ENCODE peak calls at places on chromosome 16, in four cellular contexts. B is WTC11, Y is HEK293T, R is K562. K is an unnamed sample.

GRCh38 chr16:85655216-85656129 is 33.3 kb downstream of the GINS2 start:
- DNase-seq in B (no peak), Y (no peak), R (no peak), K (no peak)

GRCh38 chr16:57537596-57538234 is 1.3 kb upstream of the CCDC102A start:
- DNase-seq in B (no peak), Y (peak), R (no peak), K (no peak)

GRCh38 chr16:14497245-14498082 is 132.6 kb downstream of the PARN start:
- DNase-seq in B (no peak), Y (no peak), R (no peak), K (peak)

GRCh38 chr16:2329532-2329931 is 11.0 kb downstream of the ABCA3 start:
- DNase-seq in B (peak), Y (no peak), R (no peak), K (no peak)

GRCh38 chr16:85005278-85006069 is 5.9 kb downstream of the ZDHHC7 start:
- DNase-seq in B (no peak), Y (no peak), R (no peak), K (no peak)

GRCh38 chr16:3459401-3460090 is 16.1 kb downstream of the NAA60 start:
- DNase-seq in B (no peak), Y (no peak), R (peak), K (no peak)

GRCh38 chr16:69847643-69848042 is 85.5 kb downstream of the WWP2 start:
- DNase-seq in B (no peak), Y (no peak), R (no peak), K (no peak)

GRCh38 chr16:566475-567361 is at the start of gene NHLRC4:
- DNase-seq in B (peak), Y (peak), R (peak), K (peak)

GRCh38 chr16:1752853-1753252 is 18.5 kb downstream of the NME3 start:
- DNase-seq in B (no peak), Y (no peak), R (no peak), K (no peak)

GRCh38 chr16:22973451-22973991 is 159.6 kb downstream of the HS3ST2 start:
- DNase-seq in B (no peak), Y (no peak), R (no peak), K (no peak)

GRCh38 chr16:72783716-72784320 is 264.1 kb downstream of the ZFHX3 start:
- DNase-seq in B (no peak), Y (no peak), R (no peak), K (peak)

GRCh38 chr16:2028620-2029220 is 2.0 kb downstream of the NHERF2 start:
- DNase-seq in B (no peak), Y (no peak), R (no peak), K (no peak)

GRCh38 chr16:70695351-70696070 is 9.7 kb upstream of the MTSS2 start:
- DNase-seq in B (no peak), Y (no peak), R (peak), K (peak)

GRCh38 chr16:15557258-15557657 is 85.7 kb downstream of the MARF1 start:
- DNase-seq in B (no peak), Y (no peak), R (no peak), K (no peak)

GRCh38 chr16:66270333-66270927 is 96.1 kb upstream of the CDH5 start:
- DNase-seq in B (peak), Y (peak), R (peak), K (peak)

GRCh38 chr16:50970221-50970620 is 180.8 kb downstream of the SALL1 start:
- DNase-seq in B (no peak), Y (no peak), R (no peak), K (no peak)

GRCh38 chr16:79363035-79363434 is 237.5 kb downstream of the MAF start:
- DNase-seq in B (no peak), Y (no peak), R (no peak), K (no peak)

GRCh38 chr16:55367796-55368195 is 43.8 kb downstream of the IRX6 start:
- DNase-seq in B (no peak), Y (no peak), R (no peak), K (no peak)

GRCh38 chr16:13863075-13863765 is 56.7 kb upstream of the ERCC4 start:
- DNase-seq in B (no peak), Y (no peak), R (no peak), K (peak)

GRCh38 chr16:35639233-35640205 is 2180.1 kb downstream of the TP53TG3F start:
- DNase-seq in B (no peak), Y (no peak), R (no peak), K (no peak)

GRCh38 chr16:22424161-22424937 is 49.9 kb upstream of the CDR2 start:
- DNase-seq in B (no peak), Y (no peak), R (no peak), K (no peak)

GRCh38 chr16:15507299-15507958 is 73.0 kb downstream of the BMERB1 start:
- DNase-seq in B (no peak), Y (no peak), R (no peak), K (no peak)

GRCh38 chr16:54176376-54176901 is 110.1 kb downstream of the IRX3 start:
- DNase-seq in B (peak), Y (no peak), R (no peak), K (peak)

GRCh38 chr16:75319513-75320401 is 68.3 kb upstream of the BCAR1 start:
- DNase-seq in B (no peak), Y (no peak), R (no peak), K (no peak)

GRCh38 chr16:57256601-57257395 is 11.7 kb downstream of the ARL2BP start:
- DNase-seq in B (no peak), Y (no peak), R (peak), K (no peak)

GRCh38 chr16:49664221-49665215 is 191.4 kb downstream of the ZNF423 start:
- DNase-seq in B (no peak), Y (no peak), R (no peak), K (no peak)

DNA sequence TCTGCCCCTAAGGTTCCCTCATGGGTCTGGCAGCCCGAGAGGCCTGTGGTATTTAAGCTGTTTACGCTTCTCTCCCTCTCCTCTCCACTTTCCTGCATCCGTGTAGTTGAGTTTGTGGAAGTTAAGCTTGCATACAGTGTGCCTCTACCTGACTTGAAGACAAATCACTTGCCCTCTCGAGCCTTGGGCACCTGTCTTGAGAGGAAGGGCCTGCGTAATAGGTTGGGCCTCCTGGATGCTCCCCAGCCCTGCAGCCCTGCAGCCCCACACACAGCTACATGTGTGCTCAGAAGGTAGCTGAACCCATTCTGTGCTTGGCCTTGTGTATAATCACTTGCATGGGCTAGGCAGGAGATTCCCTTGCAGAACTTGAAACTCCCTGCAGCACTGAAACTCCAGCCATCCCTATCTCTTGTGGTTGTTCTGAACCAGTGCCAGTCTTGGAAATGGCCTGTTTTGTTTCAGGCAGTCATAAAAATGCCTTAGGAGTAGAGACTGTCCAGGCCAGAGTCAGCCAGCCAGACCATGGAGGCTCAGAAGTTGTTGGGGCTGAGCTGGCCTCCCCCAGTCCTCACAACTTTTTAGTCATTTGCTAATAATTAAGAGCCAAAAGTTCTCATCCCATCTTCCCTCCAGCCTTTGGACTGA is 134.6 kb downstream of the CLEC16A start:
- DNase-seq in B (no peak), Y (no peak), R (no peak), K (no peak)
- TF ChIP-seq ELF4 in B (no peak), Y (no peak), R (no peak), K (no peak)

DNA sequence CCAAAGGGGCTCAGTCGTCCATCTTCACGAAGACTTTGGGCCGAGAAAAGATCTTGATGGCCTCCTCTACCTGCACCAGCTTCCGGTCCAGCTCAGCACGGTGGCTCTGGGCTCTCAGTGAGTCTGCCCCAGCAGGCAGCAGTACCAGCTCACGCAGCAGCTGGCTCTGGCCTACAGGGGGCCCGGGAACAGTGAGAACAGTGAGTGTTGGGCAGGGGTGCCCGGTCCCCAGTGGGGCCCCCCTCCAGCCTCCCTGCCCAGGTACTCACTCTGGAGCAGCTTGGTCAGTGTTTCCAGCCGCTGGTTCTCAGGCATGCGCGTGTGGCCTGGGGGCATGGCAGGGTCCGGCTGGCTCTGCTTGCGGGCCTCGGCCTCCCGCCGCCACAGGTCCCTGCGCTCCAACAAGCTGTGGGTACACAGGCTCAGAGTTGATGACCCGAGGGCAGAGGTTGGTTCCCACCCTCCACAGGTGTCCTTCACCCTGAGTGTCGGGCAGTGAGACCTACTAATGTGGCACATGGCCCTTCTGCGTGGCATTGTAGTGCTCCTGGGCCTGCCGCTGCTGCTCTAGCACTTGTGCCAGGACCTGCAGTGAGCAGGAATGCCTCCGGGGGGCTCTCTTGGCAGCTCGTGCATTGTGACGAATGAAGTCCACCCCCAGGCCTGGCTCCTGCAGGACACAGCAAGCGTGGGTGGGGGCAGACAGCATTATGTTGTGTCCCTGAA is 2.6 kb downstream of the PARD6A start:
- DNase-seq in B (peak), Y (no peak), R (peak), K (no peak)
- TF ChIP-seq ELF4 in B (no peak), Y (no peak), R (no peak), K (no peak)

DNA sequence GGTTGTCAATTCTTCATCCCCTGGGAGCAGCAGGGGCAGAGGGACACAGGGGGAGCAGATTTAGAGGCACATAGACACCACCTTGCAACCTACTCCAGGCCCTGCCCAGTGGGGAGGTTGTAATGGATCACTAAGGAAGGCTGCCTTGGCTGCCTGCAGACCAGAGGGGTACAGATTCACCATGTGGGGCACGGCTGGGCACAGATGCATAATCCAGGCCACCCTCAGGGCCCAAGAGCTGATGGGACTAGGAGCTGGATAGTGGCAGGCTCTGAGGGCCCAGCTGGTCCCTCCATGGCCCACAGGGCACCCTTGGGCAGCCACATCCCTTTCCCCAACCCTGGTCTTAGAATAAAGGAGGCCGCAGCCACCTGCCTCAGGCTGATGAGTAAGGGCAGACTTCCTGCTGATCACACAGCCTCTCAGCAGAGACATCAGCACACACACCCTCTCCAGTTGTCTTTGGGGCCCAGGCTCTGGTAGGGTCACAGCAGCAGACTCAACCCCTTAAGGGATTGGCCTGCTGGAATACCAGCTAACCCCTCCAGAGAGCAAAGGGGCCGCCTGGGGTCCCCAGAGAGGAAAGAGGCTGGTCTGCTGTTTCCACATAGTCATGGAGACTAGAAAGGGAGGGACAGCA is 224.9 kb downstream of the GSG1L start:
- DNase-seq in B (no peak), Y (no peak), R (no peak), K (no peak)
- TF ChIP-seq ELF4 in B (no peak), Y (no peak), R (no peak), K (no peak)

DNA sequence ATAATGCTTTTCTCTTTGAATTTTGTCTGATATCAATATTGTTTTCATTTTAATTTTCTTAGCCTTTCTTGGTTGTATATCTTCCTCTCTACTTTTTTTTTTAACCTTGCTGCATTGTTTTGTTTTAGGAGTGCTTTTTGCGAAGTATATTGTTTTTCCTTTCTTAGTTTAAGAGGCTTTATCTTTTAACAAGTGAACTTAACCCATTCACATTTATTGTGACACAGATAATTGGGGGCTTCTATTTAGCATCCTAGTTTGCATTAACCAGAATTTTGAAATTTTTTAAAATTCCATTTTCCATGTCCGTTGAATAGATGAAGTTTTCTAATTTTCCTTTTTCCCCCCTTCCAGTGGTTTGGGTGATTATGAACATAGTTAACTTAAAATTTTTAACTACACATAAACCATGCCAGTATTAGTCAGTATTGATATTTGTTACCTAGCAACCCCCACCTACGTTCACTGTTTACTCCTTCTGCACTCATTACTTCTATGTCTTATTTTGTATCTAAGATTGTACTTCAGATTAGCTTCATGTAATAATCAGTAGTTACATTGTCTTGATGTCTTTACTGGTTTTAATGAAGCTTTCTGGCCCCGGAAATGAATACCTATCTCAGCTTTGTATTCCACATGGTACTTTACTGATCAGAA is 44.4 kb downstream of the TNRC6A start:
- DNase-seq in B (no peak), Y (no peak), R (no peak), K (no peak)
- TF ChIP-seq ELF4 in B (no peak), Y (no peak), R (no peak), K (no peak)

GRCh38 chr16:77767211-77767610 is 21.2 kb upstream of the VAT1L start:
- DNase-seq in B (no peak), Y (no peak), R (no peak), K (no peak)

GRCh38 chr16:77761204-77761603 is 27.2 kb upstream of the VAT1L start:
- DNase-seq in B (no peak), Y (no peak), R (no peak), K (no peak)

GRCh38 chr16:77760800-77761199 is 27.6 kb upstream of the VAT1L start:
- DNase-seq in B (no peak), Y (no peak), R (no peak), K (no peak)

GRCh38 chr16:77762260-77762659 is 26.1 kb upstream of the VAT1L start:
- DNase-seq in B (no peak), Y (no peak), R (no peak), K (peak)

GRCh38 chr16:77763994-77764393 is 24.4 kb upstream of the VAT1L start:
- DNase-seq in B (no peak), Y (no peak), R (no peak), K (no peak)
- TF ChIP-seq ELF4 in B (no peak), Y (no peak), R (no peak), K (no peak)

DNA sequence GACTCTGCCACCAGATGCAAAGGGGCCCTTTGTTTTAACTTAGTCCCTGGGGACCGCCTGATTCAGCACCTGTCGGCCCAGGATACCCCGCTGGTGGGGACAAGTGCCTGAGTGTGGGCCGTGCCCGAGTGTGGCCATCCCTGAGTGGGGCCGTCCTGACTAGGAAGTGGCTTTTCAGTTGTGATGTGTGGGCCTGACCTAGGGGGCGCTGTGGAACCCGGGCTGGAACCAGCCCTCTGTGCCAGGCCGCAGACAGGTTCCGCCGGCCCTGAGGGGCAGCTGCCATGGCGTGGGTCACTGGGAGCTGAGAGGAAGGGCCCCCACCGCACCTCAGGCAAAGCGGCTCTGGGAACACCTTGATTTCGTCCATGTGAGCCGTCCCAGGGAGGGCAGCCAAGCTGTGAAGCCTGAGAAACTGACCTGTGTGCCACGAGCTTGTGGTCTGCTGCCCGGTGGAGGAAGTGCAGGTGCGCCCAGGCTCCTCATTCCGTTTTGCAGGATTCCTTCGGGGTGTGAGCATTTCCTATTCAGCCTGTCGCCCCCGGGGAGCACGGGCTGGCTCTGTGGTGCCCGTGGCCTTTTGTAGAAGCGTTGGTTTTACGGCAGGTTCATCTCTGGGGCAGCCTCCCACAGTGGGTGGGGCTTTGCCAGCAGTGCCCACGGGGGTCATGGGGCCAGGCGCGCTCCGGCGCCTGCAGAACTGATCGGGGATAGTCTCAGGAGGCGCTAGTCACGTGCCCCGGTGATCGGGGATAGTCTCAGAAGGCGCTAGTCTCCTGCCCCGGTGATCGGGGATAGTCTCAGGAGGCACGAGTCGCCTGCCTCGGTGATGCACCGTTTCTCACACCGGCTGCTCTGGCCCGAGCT is 5.3 kb downstream of the RPL13 start:
- DNase-seq in B (peak), Y (peak), R (peak), K (peak)
- TF ChIP-seq ELF4 in B (no peak), Y (peak), R (no peak), K (no peak)

GRCh38 chr16:87017388-87018012 is 299.7 kb downstream of the C16orf95 start:
- DNase-seq in B (no peak), Y (peak), R (no peak), K (no peak)

GRCh38 chr16:87014112-87014511 is 303.1 kb downstream of the C16orf95 start:
- DNase-seq in B (no peak), Y (no peak), R (no peak), K (no peak)

GRCh38 chr16:87016056-87016455 is 301.1 kb downstream of the C16orf95 start:
- DNase-seq in B (no peak), Y (no peak), R (no peak), K (no peak)

GRCh38 chr16:87016636-87017035 is 300.6 kb downstream of the C16orf95 start:
- DNase-seq in B (no peak), Y (no peak), R (no peak), K (no peak)

GRCh38 chr16:87012954-87013938 is 303.9 kb downstream of the C16orf95 start:
- DNase-seq in B (peak), Y (no peak), R (no peak), K (no peak)
- TF ChIP-seq ELF4 in B (no peak), Y (no peak), R (no peak), K (no peak)

K was measured in HepG2.